ENCODE peak calls at places on chromosomes 6 and 20, in nine cellular contexts. V, I, A, U, H, N, W, Y and F are unnamed samples.

GRCh38 chr20:45407783-45408645 is at the start of gene DBNDD2:
- DNase-seq in V (no peak), I (no peak), A (no peak), U (no peak), H (no peak), N (no peak), W (no peak), Y (no peak), F (no peak)

GRCh38 chr6:168125429-168126001 is 46.5 kb upstream of the FRMD1 start:
- DNase-seq in V (no peak), I (no peak), A (no peak), U (no peak), H (no peak), N (no peak), W (no peak), Y (no peak), F (no peak)

GRCh38 chr6:126064994-126065401 is 78.7 kb downstream of the TRMT11 start:
- DNase-seq in V (no peak), I (no peak), A (no peak), U (no peak), H (no peak), N (no peak), W (no peak), Y (no peak), F (no peak)

GRCh38 chr6:158170656-158171081 is 2.5 kb downstream of the GTF2H5 start:
- DNase-seq in V (no peak), I (no peak), A (no peak), U (no peak), H (peak; percentile 69), N (no peak), W (no peak), Y (no peak), F (no peak)

GRCh38 chr20:31859998-31860380 is 10.3 kb downstream of the DUSP15 start:
- DNase-seq in V (no peak), I (no peak), A (no peak), U (no peak), H (no peak), N (no peak), W (no peak), Y (no peak), F (no peak)

GRCh38 chr20:38162149-38162548 is 2.9 kb downstream of the TGM2 start:
- DNase-seq in V (no peak), I (no peak), A (no peak), U (no peak), H (no peak), N (no peak), W (no peak), Y (no peak), F (no peak)

GRCh38 chr6:11727995-11728961 is 50.3 kb downstream of the ADTRP start:
- DNase-seq in V (no peak), I (no peak), A (no peak), U (no peak), H (no peak), N (no peak), W (peak; percentile 17), Y (no peak), F (no peak)

GRCh38 chr6:80608881-80609280 is 502.4 kb downstream of the BCKDHB start:
- DNase-seq in V (no peak), I (no peak), A (no peak), U (no peak), H (no peak), N (no peak), W (no peak), Y (no peak), F (no peak)

GRCh38 chr6:81761197-81761596 is 8.7 kb upstream of the TENT5A start:
- DNase-seq in V (no peak), I (no peak), A (no peak), U (no peak), H (peak; percentile 60), N (no peak), W (no peak), Y (no peak), F (no peak)

GRCh38 chr6:99588618-99589289 is 17.9 kb upstream of the PRDM13 start:
- DNase-seq in V (no peak), I (peak; percentile 40), A (peak; percentile 66), U (peak; percentile 74), H (peak; percentile 67), N (peak; percentile 82), W (peak; percentile 41), Y (peak; percentile 55), F (peak; percentile 34)

GRCh38 chr6:145017516-145017915 is 717.8 kb downstream of the EPM2A start:
- DNase-seq in V (no peak), I (no peak), A (no peak), U (no peak), H (peak; percentile 5), N (no peak), W (no peak), Y (no peak), F (no peak)

GRCh38 chr6:36195471-36196048 is 984 bp upstream of the BRPF3 start:
- DNase-seq in V (no peak), I (no peak), A (no peak), U (no peak), H (no peak), N (no peak), W (no peak), Y (no peak), F (no peak)

GRCh38 chr20:63855363-63856110 is 5.8 kb upstream of the ABHD16B start:
- DNase-seq in V (no peak), I (no peak), A (no peak), U (no peak), H (no peak), N (no peak), W (no peak), Y (no peak), F (no peak)

GRCh38 chr6:30037182-30037788 is 23.8 kb upstream of the POLR1H start:
- DNase-seq in V (no peak), I (peak; percentile 10), A (no peak), U (peak; percentile 10), H (peak; percentile 51), N (no peak), W (no peak), Y (no peak), F (no peak)

GRCh38 chr20:50635676-50636600 is 55.4 kb downstream of the RIPOR3 start:
- DNase-seq in V (peak; percentile 58), I (peak; percentile 85), A (peak; percentile 53), U (peak; percentile 44), H (peak; percentile 80), N (peak; percentile 49), W (peak; percentile 15), Y (peak; percentile 70), F (no peak)

GRCh38 chr6:21922086-21922485 is 328.5 kb downstream of the SOX4 start:
- DNase-seq in V (no peak), I (no peak), A (no peak), U (no peak), H (peak; percentile 35), N (no peak), W (no peak), Y (no peak), F (no peak)

GRCh38 chr20:48781634-48782033 is 46.2 kb downstream of the PREX1 start:
- DNase-seq in V (no peak), I (no peak), A (no peak), U (no peak), H (no peak), N (no peak), W (no peak), Y (no peak), F (no peak)

GRCh38 chr6:30160791-30161261 is at the start of gene TRIM10:
- DNase-seq in V (no peak), I (no peak), A (no peak), U (no peak), H (no peak), N (no peak), W (no peak), Y (no peak), F (no peak)

GRCh38 chr6:33459226-33459625 is 4.8 kb downstream of the ZBTB9 start:
- DNase-seq in V (no peak), I (no peak), A (no peak), U (no peak), H (no peak), N (no peak), W (no peak), Y (no peak), F (no peak)

GRCh38 chr6:43452896-43453295 is 2.5 kb downstream of the DLK2 start:
- DNase-seq in V (no peak), I (no peak), A (no peak), U (no peak), H (no peak), N (no peak), W (no peak), Y (no peak), F (no peak)

GRCh38 chr6:108492131-108492766 is 68.5 kb upstream of the FOXO3 start:
- DNase-seq in V (no peak), I (no peak), A (no peak), U (no peak), H (peak; percentile 57), N (peak; percentile 20), W (no peak), Y (no peak), F (no peak)

GRCh38 chr20:40494238-40494637 is 194.8 kb downstream of the MAFB start:
- DNase-seq in V (no peak), I (no peak), A (no peak), U (no peak), H (no peak), N (no peak), W (no peak), Y (no peak), F (no peak)

GRCh38 chr20:33392016-33392415 is 9.3 kb downstream of the CDK5RAP1 start:
- DNase-seq in V (no peak), I (no peak), A (no peak), U (no peak), H (no peak), N (no peak), W (no peak), Y (no peak), F (peak; percentile 56)

GRCh38 chr6:67615796-67616195 is 1019.3 kb upstream of the ADGRB3 start:
- DNase-seq in V (no peak), I (no peak), A (no peak), U (no peak), H (peak; percentile 3), N (no peak), W (no peak), Y (no peak), F (no peak)

GRCh38 chr6:147618457-147618856 is 110.0 kb downstream of the SAMD5 start:
- DNase-seq in V (no peak), I (no peak), A (no peak), U (no peak), H (no peak), N (no peak), W (no peak), Y (no peak), F (no peak)

GRCh38 chr6:17589402-17590116 is 10.5 kb upstream of the FAM8A1 start:
- DNase-seq in V (no peak), I (no peak), A (no peak), U (peak; percentile 37), H (peak; percentile 93), N (no peak), W (peak; percentile 36), Y (no peak), F (peak; percentile 67)

GRCh38 chr6:29355603-29356002 is 13.1 kb downstream of the OR5V1 start:
- DNase-seq in V (no peak), I (no peak), A (no peak), U (no peak), H (no peak), N (no peak), W (no peak), Y (no peak), F (no peak)

GRCh38 chr6:34145161-34146020 is 496 bp downstream of the GRM4 start:
- DNase-seq in V (no peak), I (no peak), A (peak; percentile 27), U (no peak), H (peak; percentile 18), N (peak; percentile 12), W (peak; percentile 30), Y (peak; percentile 23), F (no peak)